ENCODE peak calls at places on chromosomes 2 and 18, in six cellular contexts. J, X, I, H, F and W are unnamed samples.

GRCh38 chr18:48228301-48228715 is 180.9 kb downstream of the ZBTB7C start:
- DNase-seq in F (no peak), H (no peak), X (peak), J (peak), I (no peak), W (no peak)

GRCh38 chr18:36828157-36828629 is 609 bp downstream of the TPGS2 start:
- DNase-seq in I (peak), J (peak), F (peak), X (peak), H (peak), W (no peak)

GRCh38 chr2:37472959-37473358 is 128.5 kb downstream of the QPCT start:
- DNase-seq in J (no peak), X (no peak), F (peak), H (peak), I (no peak), W (peak)

GRCh38 chr2:108184421-108184820 is 55.3 kb upstream of the SULT1C3 start:
- DNase-seq in F (peak), H (peak), X (peak), J (peak), I (no peak), W (no peak)

GRCh38 chr2:18619091-18619490 is 29.7 kb upstream of the NT5C1B start:
- DNase-seq in X (no peak), H (no peak), J (no peak), F (no peak), I (no peak), W (no peak)

GRCh38 chr18:55421612-55422381 is 166.2 kb downstream of the TCF4 start:
- DNase-seq in X (no peak), J (no peak), I (no peak), F (no peak), H (peak), W (no peak)

GRCh38 chr2:46377287-46377605 is 80.0 kb downstream of the EPAS1 start:
- DNase-seq in J (no peak), H (no peak), I (peak), X (no peak), F (peak), W (no peak)

GRCh38 chr2:138468617-138469016 is 33.0 kb upstream of the SPOPL start:
- DNase-seq in F (no peak), J (no peak), I (no peak), H (no peak), X (no peak), W (no peak)

GRCh38 chr2:112183327-112184025 is 45.3 kb downstream of the FBLN7 start:
- DNase-seq in F (no peak), I (no peak), J (no peak), X (no peak), H (no peak), W (no peak)

GRCh38 chr2:105631011-105631410 is 113.7 kb upstream of the NCK2 start:
- DNase-seq in J (no peak), F (no peak), X (no peak), I (no peak), H (no peak), W (no peak)

GRCh38 chr2:136135924-136136906 is 18.3 kb upstream of the CXCR4 start:
- DNase-seq in J (no peak), F (peak), X (no peak), H (no peak), I (peak), W (no peak)

GRCh38 chr18:3855961-3856360 is 406.0 kb downstream of the TGIF1 start:
- DNase-seq in F (no peak), H (no peak), I (no peak), J (no peak), X (no peak), W (no peak)

GRCh38 chr2:94861308-94862152 is 9.7 kb upstream of the TEKT4 start:
- DNase-seq in F (no peak), X (no peak), I (no peak), J (no peak), H (no peak), W (no peak)

GRCh38 chr2:163594572-163594971 is 141.2 kb downstream of the FIGN start:
- DNase-seq in F (no peak), J (no peak), I (no peak), H (no peak), X (no peak), W (no peak)

GRCh38 chr18:50751490-50751889 is 68.3 kb downstream of the MRO start:
- DNase-seq in X (no peak), J (no peak), I (no peak), H (no peak), F (no peak), W (peak)

GRCh38 chr2:16900405-16901025 is 234.9 kb upstream of the CYRIA start:
- DNase-seq in F (peak), X (peak), I (peak), J (peak), H (no peak), W (no peak)

GRCh38 chr18:76451475-76452331 is 43.3 kb downstream of the ZNF516 start:
- DNase-seq in F (peak), I (no peak), X (no peak), J (no peak), H (no peak), W (no peak)

GRCh38 chr2:50596521-50596920 is 435.4 kb downstream of the NRXN1 start:
- DNase-seq in I (no peak), H (no peak), J (no peak), F (no peak), X (no peak), W (no peak)

GRCh38 chr2:159044804-159045286 is 76.4 kb downstream of the TANC1 start:
- DNase-seq in H (no peak), F (no peak), J (peak), I (no peak), X (peak), W (no peak)